ENCODE peak calls at places on chromosomes 2 and 18, in five cellular contexts. H is stimulated activated CD8-positive, alpha-beta memory T cell treated with anti-CD3 and anti-CD28 coated beads, Interleukin-4, amount 100 ng/mL, for 4 hours; D is activated CD4-positive, CD25-positive, alpha-beta regulatory T cell; U is GM12878; E is A172. P is an unnamed sample.

GRCh38 chr2:128563348-128563687 is 244.7 kb upstream of the HS6ST1 start:
- DNase-seq in H (no peak), U (no peak), D (no peak), E (no peak), P (no peak)

GRCh38 chr2:186543561-186544131 is 46.2 kb upstream of the ITGAV start:
- DNase-seq in H (no peak), U (no peak), D (no peak), E (peak; percentile 84), P (no peak)

GRCh38 chr2:172376505-172377125 is 50.8 kb upstream of the ITGA6 start:
- DNase-seq in H (no peak), U (no peak), E (no peak), D (no peak), P (no peak)

GRCh38 chr2:120352701-120353590 is 7.0 kb downstream of the INHBB start:
- DNase-seq in H (no peak), E (peak; percentile 28), U (no peak), D (no peak), P (peak; percentile 50)

GRCh38 chr2:57656198-57656597 is 390.4 kb upstream of the VRK2 start:
- DNase-seq in E (no peak), D (no peak), U (no peak), H (no peak), P (no peak)

GRCh38 chr2:172293952-172294351 is 133.4 kb upstream of the ITGA6 start:
- DNase-seq in U (no peak), H (no peak), D (no peak), E (no peak), P (no peak)

GRCh38 chr2:128323501-128323931 is 4.8 kb upstream of the HS6ST1 start:
- DNase-seq in H (no peak), U (no peak), D (no peak), E (no peak), P (no peak)

GRCh38 chr2:217890445-217890844 is 112.3 kb downstream of the TNS1 start:
- DNase-seq in H (no peak), E (peak; percentile 89), U (no peak), D (no peak), P (no peak)

GRCh38 chr2:177413703-177414102 is 21.1 kb downstream of the AGPS start:
- DNase-seq in D (no peak), H (no peak), U (no peak), E (no peak), P (no peak)

GRCh38 chr2:223093436-223093839 is 41.4 kb downstream of the KCNE4 start:
- DNase-seq in D (no peak), E (peak; percentile 88), H (no peak), U (no peak), P (no peak)

GRCh38 chr18:23689616-23690504 is 607 bp downstream of the LAMA3 start:
- DNase-seq in D (no peak), E (no peak), U (no peak), H (no peak), P (no peak)

GRCh38 chr2:151878655-151879563 is 50.7 kb upstream of the ARL5A start:
- DNase-seq in D (no peak), U (no peak), E (peak; percentile 76), H (no peak), P (peak; percentile 34)

GRCh38 chr2:118309201-118310015 is 221.1 kb downstream of the INSIG2 start:
- DNase-seq in D (no peak), H (no peak), U (no peak), E (no peak), P (no peak)

GRCh38 chr2:240412211-240412830 is 23.1 kb upstream of the GPC1 start:
- DNase-seq in U (no peak), D (no peak), E (no peak), H (no peak), P (no peak)

GRCh38 chr18:63676526-63676925 is 14.8 kb upstream of the SERPINB3 start:
- DNase-seq in D (no peak), H (no peak), E (no peak), U (no peak), P (no peak)

GRCh38 chr2:134212726-134213125 is 41.1 kb upstream of the MGAT5 start:
- DNase-seq in E (no peak), D (no peak), H (no peak), U (no peak), P (no peak)

GRCh38 chr2:43152711-43153627 is 73.4 kb downstream of the ZFP36L2 start:
- DNase-seq in U (no peak), H (no peak), D (no peak), E (no peak), P (no peak)

GRCh38 chr2:72980535-72981217 is 63.4 kb downstream of the EMX1 start:
- DNase-seq in D (no peak), H (no peak), E (peak; percentile 83), U (no peak), P (peak; percentile 45)

GRCh38 chr2:174439323-174439722 is 43.8 kb downstream of the SCRN3 start:
- DNase-seq in U (no peak), H (no peak), E (no peak), D (no peak), P (no peak)

GRCh38 chr2:85741811-85742507 is 11.8 kb upstream of the ATOH8 start:
- DNase-seq in E (no peak), U (no peak), H (no peak), D (no peak), P (no peak)

GRCh38 chr18:54880706-54881105 is 52.4 kb downstream of the RAB27B start:
- DNase-seq in H (no peak), E (peak; percentile 1), D (no peak), U (no peak), P (no peak)

GRCh38 chr2:216504376-216504762 is 5.7 kb downstream of the RPL37A start:
- DNase-seq in U (no peak), D (no peak), E (no peak), H (no peak), P (no peak)

GRCh38 chr2:196592912-196593881 is 46.3 kb upstream of the CCDC150 start:
- DNase-seq in E (no peak), U (no peak), D (no peak), H (no peak), P (no peak)

GRCh38 chr2:240452471-240453256 is 17.2 kb downstream of the GPC1 start:
- DNase-seq in U (no peak), D (no peak), H (no peak), E (peak; percentile 49), P (no peak)

GRCh38 chr2:181685150-181685688 is 4.9 kb upstream of the NEUROD1 start:
- DNase-seq in H (no peak), U (no peak), E (no peak), D (no peak), P (no peak)